ENCODE peak calls at places on chromosome 6, in five cellular contexts. H is K562, O is A549, I is HepG2, T is H1. G is an unnamed sample.

GRCh38 chr6:20038805-20039204 is 173.5 kb downstream of the MBOAT1 start:
- DNase-seq in O (no peak), H (no peak), T (no peak), I (no peak), G (peak)

GRCh38 chr6:83536034-83536646 is 23.8 kb downstream of the PRSS35 start:
- DNase-seq in T (no peak), O (peak), H (peak), I (peak), G (peak)

GRCh38 chr6:90005048-90005827 is 111.0 kb downstream of the GJA10 start:
- DNase-seq in H (no peak), I (no peak), T (no peak), O (no peak), G (no peak)

GRCh38 chr6:42984924-42985475 is 630 bp downstream of the PPP2R5D start:
- DNase-seq in H (peak), I (no peak), T (no peak), O (no peak), G (no peak)

GRCh38 chr6:8070718-8071117 is 6.5 kb upstream of the BLOC1S5 start:
- DNase-seq in T (no peak), I (no peak), O (no peak), H (no peak), G (no peak)

GRCh38 chr6:109303647-109304283 is 78.5 kb downstream of the CD164 start:
- DNase-seq in O (no peak), H (peak), I (no peak), T (no peak), G (no peak)

GRCh38 chr6:24919404-24919892 is 16.3 kb downstream of the RIPOR2 start:
- DNase-seq in T (no peak), I (no peak), O (no peak), H (no peak), G (no peak)

GRCh38 chr6:31690231-31691077 is 9.6 kb upstream of the LY6G5C start:
- DNase-seq in I (no peak), T (no peak), O (no peak), H (peak), G (no peak)

GRCh38 chr6:16420715-16421461 is 182.5 kb downstream of the GMPR start:
- DNase-seq in H (no peak), T (no peak), I (no peak), O (no peak), G (peak)

GRCh38 chr6:40227735-40228134 is 293.5 kb upstream of the MOCS1 start:
- DNase-seq in H (no peak), T (no peak), O (no peak), I (no peak), G (no peak)

DNA sequence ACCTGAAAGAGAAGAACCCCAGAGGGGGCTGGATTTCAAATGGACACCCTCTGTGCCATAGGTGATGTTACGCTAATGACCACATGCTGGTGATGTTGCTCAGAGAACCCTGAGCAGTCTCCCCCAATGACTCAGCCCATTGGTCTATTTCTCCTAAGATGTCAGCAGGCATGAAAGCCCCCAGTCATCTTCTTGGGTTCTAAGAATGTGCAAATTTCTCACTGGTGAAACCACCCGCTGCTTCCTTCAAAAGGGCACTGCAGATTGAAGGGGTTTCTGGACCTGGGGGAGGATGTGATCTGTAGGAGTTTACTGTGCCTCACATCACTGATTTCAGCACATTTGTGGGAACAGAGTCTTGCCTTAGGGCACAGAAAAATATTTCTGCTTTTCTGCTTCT is 298.4 kb upstream of the MOCS1 start:
- DNase-seq in I (no peak), T (no peak), H (no peak), O (no peak), G (no peak)
- TF ChIP-seq MAFK in I (no peak), T (peak), H (no peak), O (no peak), G (no peak)

DNA sequence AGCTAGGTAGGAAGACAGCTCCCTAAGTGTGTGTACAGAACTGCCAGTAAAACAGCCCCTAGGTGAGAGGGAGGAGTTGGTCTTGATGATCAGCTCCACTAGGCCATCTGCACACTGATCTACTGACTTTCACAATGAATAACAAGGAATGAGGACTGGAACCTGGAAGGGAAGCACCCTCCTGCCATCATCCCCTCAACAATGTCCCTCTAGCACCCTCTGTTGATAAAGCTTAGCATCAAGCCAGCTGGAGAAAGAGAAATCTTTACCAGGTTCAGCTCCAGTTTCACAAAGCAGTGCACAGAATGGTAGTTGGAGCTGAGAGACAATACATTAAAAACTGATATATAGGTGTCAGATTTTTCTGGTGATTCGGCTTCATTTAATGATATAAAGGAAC is 57.2 kb upstream of the IRAK1BP1 start:
- DNase-seq in O (peak), H (no peak), I (peak), T (no peak), G (peak)
- TF ChIP-seq CTCF in O (peak), H (no peak), I (peak), T (peak), G (peak)

DNA sequence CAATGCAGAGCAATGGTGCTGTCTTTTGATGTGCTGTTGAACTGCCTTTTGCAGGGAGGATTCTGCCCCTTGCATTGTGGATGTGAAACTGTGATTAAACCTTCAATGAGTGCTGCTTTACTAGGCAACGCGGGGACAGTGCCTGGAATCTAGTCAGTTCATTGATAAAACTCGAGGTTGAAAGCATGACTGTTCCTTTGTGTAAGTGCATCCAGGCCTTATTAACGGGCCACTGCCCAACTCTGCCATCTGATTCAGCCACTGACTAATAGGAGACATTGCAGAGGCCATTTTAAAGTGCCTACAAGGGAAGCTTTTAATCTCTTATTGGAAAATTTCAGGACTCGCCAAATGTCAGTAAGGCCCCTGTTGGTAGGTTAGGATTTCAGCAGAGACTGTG is 49.3 kb downstream of the SLC35F1 start:
- DNase-seq in T (no peak), I (no peak), O (no peak), H (no peak), G (no peak)
- TF ChIP-seq MAFK in T (no peak), I (no peak), O (no peak), H (no peak), G (no peak)

GRCh38 chr6:69880570-69880969 is 14.2 kb downstream of the COL19A1 start:
- DNase-seq in T (no peak), I (no peak), H (no peak), O (no peak), G (no peak)

GRCh38 chr6:69875715-69876114 is 9.4 kb downstream of the COL19A1 start:
- DNase-seq in T (no peak), H (no peak), I (no peak), O (no peak), G (no peak)

GRCh38 chr6:69881322-69882151 is 15.2 kb downstream of the COL19A1 start:
- DNase-seq in H (no peak), T (no peak), O (no peak), I (no peak), G (no peak)

GRCh38 chr6:69883551-69883950 is 17.2 kb downstream of the COL19A1 start:
- DNase-seq in T (no peak), I (no peak), O (no peak), H (no peak), G (peak)

GRCh38 chr6:69878795-69879194 is 12.4 kb downstream of the COL19A1 start:
- DNase-seq in O (no peak), H (no peak), I (no peak), T (no peak), G (no peak)
- TF ChIP-seq CTCF in O (no peak), H (no peak), I (no peak), T (no peak), G (no peak)